ENCODE peak calls at places on chromosomes 4 and X, in six cellular contexts. N is WERI-Rb-1, U is lower leg skin, C is choroid plexus epithelial cell, G is breast epithelium, P is AG09309. F is an unnamed sample.

GRCh38 chr4:143343276-143343831 is 6.7 kb downstream of the GAB1 start:
- DNase-seq in N (no peak), U (no peak), C (no peak), G (no peak), P (no peak), F (no peak)

GRCh38 chr4:73573794-73574528 is 46.3 kb downstream of the RASSF6 start:
- DNase-seq in N (peak), U (peak), C (peak), G (peak), P (peak), F (peak)

GRCh38 chr4:95428216-95429085 is 120.3 kb downstream of the UNC5C start:
- DNase-seq in N (no peak), U (no peak), C (no peak), G (no peak), P (no peak), F (no peak)

GRCh38 chr4:126748736-126749135 is 884.0 kb upstream of the INTU start:
- DNase-seq in N (no peak), U (no peak), C (peak), G (no peak), P (no peak), F (no peak)

GRCh38 chrX:18206657-18207056 is 14.0 kb downstream of the BEND2 start:
- DNase-seq in N (no peak), U (no peak), C (no peak), G (no peak), P (no peak), F (no peak)

GRCh38 chr4:122980860-122981259 is 58.5 kb upstream of the NUDT6 start:
- DNase-seq in N (no peak), U (no peak), C (peak), G (no peak), P (no peak), F (no peak)

GRCh38 chr4:83489711-83490326 is 4.9 kb upstream of the ABRAXAS1 start:
- DNase-seq in N (peak), U (no peak), C (no peak), G (no peak), P (no peak), F (no peak)

GRCh38 chrX:139691493-139691842 is 16.5 kb downstream of the MCF2 start:
- DNase-seq in N (no peak), U (no peak), C (peak), G (no peak), P (no peak), F (no peak)

GRCh38 chr4:182748949-182749348 is 168.2 kb downstream of the DCTD start:
- DNase-seq in N (no peak), U (no peak), C (no peak), G (no peak), P (no peak), F (no peak)

GRCh38 chrX:39850630-39851152 is 247.1 kb downstream of the BCOR start:
- DNase-seq in N (peak), U (no peak), C (peak), G (no peak), P (peak), F (no peak)

GRCh38 chr4:52045028-52045427 is 6.1 kb upstream of the SPATA18 start:
- DNase-seq in N (no peak), U (no peak), C (no peak), G (no peak), P (no peak), F (no peak)

GRCh38 chr4:25884040-25884788 is 21.4 kb upstream of the SEL1L3 start:
- DNase-seq in N (no peak), U (no peak), C (peak), G (no peak), P (peak), F (no peak)

GRCh38 chrX:101219116-101219839 is at the start of gene DRP2:
- DNase-seq in N (no peak), U (no peak), C (no peak), G (no peak), P (no peak), F (no peak)

GRCh38 chr4:14345356-14345775 is 656.9 kb upstream of the CPEB2 start:
- DNase-seq in N (no peak), U (no peak), C (peak), G (no peak), P (peak), F (no peak)

GRCh38 chrX:135010921-135011320 is 11.4 kb downstream of the RTL8B start:
- DNase-seq in N (no peak), U (no peak), C (no peak), G (no peak), P (no peak), F (no peak)

GRCh38 chr4:183118585-183118984 is 19.5 kb downstream of the WWC2 start:
- DNase-seq in N (no peak), U (no peak), C (peak), G (no peak), P (peak), F (no peak)

GRCh38 chrX:9682456-9682855 is 83.2 kb downstream of the GPR143 start:
- DNase-seq in N (no peak), U (no peak), C (peak), G (no peak), P (no peak), F (no peak)

GRCh38 chr4:172168888-172169287 is 355.7 kb downstream of the GALNTL6 start:
- DNase-seq in N (no peak), U (no peak), C (peak), G (no peak), P (no peak), F (no peak)

GRCh38 chr4:38831653-38832052 is 25.0 kb downstream of the TLR6 start:
- DNase-seq in N (no peak), U (no peak), C (peak), G (no peak), P (no peak), F (no peak)

GRCh38 chr4:173420324-173420752 is 21.4 kb upstream of the SCRG1 start:
- DNase-seq in N (no peak), U (no peak), C (peak), G (no peak), P (no peak), F (no peak)

GRCh38 chrX:68852046-68852445 is 23.2 kb downstream of the EFNB1 start:
- DNase-seq in N (no peak), U (no peak), C (no peak), G (no peak), P (no peak), F (no peak)

GRCh38 chr4:94544811-94545210 is 93.1 kb downstream of the PDLIM5 start:
- DNase-seq in N (no peak), U (no peak), C (no peak), G (no peak), P (no peak), F (no peak)

GRCh38 chr4:89753601-89754066 is 83.3 kb downstream of the SNCA start:
- DNase-seq in N (no peak), U (no peak), C (peak), G (no peak), P (peak), F (no peak)

GRCh38 chr4:99998062-99998880 is 48.2 kb upstream of the H2AZ1 start:
- DNase-seq in N (no peak), U (no peak), C (peak), G (no peak), P (no peak), F (no peak)

GRCh38 chr4:181911420-181911819 is 331.8 kb upstream of the TENM3 start:
- DNase-seq in N (no peak), U (no peak), C (peak), G (no peak), P (peak), F (no peak)

GRCh38 chr4:108651068-108651794 is 832 bp downstream of the OSTC start:
- DNase-seq in N (no peak), U (no peak), C (peak), G (no peak), P (no peak), F (no peak)

GRCh38 chrX:72243472-72243871 is 4.6 kb upstream of the ERCC6L start:
- DNase-seq in N (no peak), U (no peak), C (peak), G (no peak), P (no peak), F (no peak)

GRCh38 chrX:19899234-19899788 is 11.9 kb upstream of the SH3KBP1 start:
- DNase-seq in N (no peak), U (no peak), C (no peak), G (no peak), P (no peak), F (no peak)

DNA sequence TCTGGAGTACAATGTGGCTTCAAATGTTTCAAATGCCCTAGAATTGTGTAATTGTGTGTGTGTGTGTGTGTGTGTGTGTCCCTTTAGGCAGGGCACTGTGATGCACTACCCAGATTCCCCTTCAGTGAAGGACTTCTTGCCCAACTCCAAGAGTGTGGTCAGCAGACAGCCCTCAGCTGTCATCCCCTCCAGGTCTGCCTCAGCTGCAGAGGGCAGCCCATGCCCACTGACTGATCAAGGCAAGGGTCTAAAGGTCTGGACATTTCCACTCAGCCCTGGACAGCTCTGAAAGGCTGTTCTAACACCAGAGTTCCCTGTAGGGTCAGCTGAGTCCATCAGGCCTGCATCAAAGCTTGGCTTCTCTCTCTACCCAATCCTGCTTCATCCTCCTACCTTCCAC is 83.9 kb upstream of the USP9X start:
- DNase-seq in N (no peak), U (no peak), C (peak), G (no peak), P (no peak), F (no peak)
- TF ChIP-seq CTCF in N (no peak), U (no peak), C (no peak), G (no peak), P (no peak), F (no peak)

DNA sequence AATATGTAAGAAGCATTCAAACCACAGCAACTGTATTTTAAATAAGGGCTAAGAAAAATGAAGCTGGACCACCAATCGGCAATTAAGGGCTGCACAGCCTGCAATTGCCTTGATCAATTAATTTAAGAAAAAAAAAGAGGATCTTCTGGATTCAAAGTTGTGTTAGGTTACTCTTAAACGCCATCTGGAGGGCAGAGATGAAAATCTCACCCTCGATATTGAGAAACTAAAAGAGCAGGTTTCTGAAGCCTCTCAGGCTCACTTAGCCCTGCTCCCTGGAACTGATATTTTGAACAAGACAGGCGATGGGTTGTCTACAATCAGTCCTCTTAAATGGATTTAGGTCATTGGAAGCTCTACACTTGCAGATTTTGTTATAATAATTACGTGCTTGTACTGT is 579.4 kb downstream of the GRXCR1 start:
- DNase-seq in N (no peak), U (no peak), C (peak), G (no peak), P (no peak), F (no peak)
- TF ChIP-seq CTCF in N (no peak), U (no peak), C (peak), G (no peak), P (no peak), F (no peak)

GRCh38 chr4:24736066-24736465 is 59.3 kb upstream of the SOD3 start:
- DNase-seq in N (peak), U (no peak), C (peak), G (no peak), P (no peak), F (no peak)
- TF ChIP-seq CTCF in N (peak), U (no peak), C (peak), G (no peak), P (peak), F (peak)

DNA sequence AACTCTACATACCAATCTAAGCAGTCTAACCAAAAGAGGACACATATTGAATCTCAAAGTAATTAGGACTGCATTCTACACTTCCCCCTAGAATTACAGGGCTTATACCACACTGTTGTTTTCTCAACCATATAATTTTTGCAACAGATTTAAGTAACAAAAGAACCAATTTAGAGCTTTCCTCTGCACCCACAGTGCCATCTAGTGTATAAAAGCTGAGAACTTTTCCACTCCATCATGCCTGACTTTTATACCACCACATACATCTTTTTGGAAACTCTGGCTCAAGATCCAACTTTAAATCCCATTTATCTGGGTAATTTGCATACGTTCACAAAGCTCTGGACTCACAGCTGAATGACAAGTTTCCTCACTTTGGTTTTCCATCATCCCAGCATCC is 99.5 kb downstream of the EFHC2 start:
- DNase-seq in N (no peak), U (no peak), C (peak), G (no peak), P (peak), F (no peak)
- TF ChIP-seq CTCF in N (peak), U (no peak), C (peak), G (peak), P (peak), F (peak)

DNA sequence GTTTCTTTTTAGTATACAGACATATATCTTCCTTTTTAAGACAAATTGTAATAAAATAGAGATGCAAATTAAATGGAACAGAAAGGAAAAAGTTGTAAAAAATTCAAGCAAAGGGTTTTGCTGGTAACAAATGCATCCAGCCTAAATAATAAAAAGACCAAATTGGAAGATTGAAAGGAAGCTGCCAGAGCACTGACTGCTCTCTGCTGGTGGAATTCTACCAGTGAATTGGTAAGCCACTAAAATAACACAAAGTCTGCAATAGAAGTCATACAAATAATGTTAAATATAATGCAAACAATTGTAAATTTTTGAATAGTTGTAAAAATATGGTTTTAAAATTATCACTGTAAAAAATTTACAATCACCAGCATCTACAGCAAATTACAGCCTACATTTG is 1322.3 kb downstream of the PCDH7 start:
- DNase-seq in N (no peak), U (no peak), C (peak), G (no peak), P (no peak), F (no peak)
- TF ChIP-seq CTCF in N (peak), U (no peak), C (peak), G (no peak), P (no peak), F (peak)

F was measured in D721Med.